ENCODE peak calls at places on chromosomes 2 and 18, in five cellular contexts. One of them, this sample, is unnamed.

GRCh38 chr2:119517433-119517832 is 6.8 kb downstream of the SCTR start:
- DNase-seq in CD8-positive, alpha-beta T cell: no peak
- DNase-seq in HFFc6: peak
- DNase-seq in dorsolateral prefrontal cortex: no peak
- DNase-seq in cardiac muscle cell: peak
- DNase-seq in this sample: peak

GRCh38 chr2:175275499-175275898 is 94.0 kb upstream of the ATP5MC3 start:
- DNase-seq in cardiac muscle cell: no peak
- DNase-seq in HFFc6: no peak
- DNase-seq in dorsolateral prefrontal cortex: no peak
- DNase-seq in CD8-positive, alpha-beta T cell: no peak
- DNase-seq in this sample: no peak

GRCh38 chr2:63058742-63059433 is 8.3 kb downstream of the OTX1 start:
- DNase-seq in CD8-positive, alpha-beta T cell: no peak
- DNase-seq in dorsolateral prefrontal cortex: no peak
- DNase-seq in cardiac muscle cell: no peak
- DNase-seq in HFFc6: no peak
- DNase-seq in this sample: no peak

GRCh38 chr2:158797963-158798700 is 3.0 kb downstream of the DAPL1 start:
- DNase-seq in dorsolateral prefrontal cortex: no peak
- DNase-seq in CD8-positive, alpha-beta T cell: no peak
- DNase-seq in HFFc6: no peak
- DNase-seq in cardiac muscle cell: peak
- DNase-seq in this sample: no peak

GRCh38 chr2:43453771-43454170 is 142.1 kb downstream of the THADA start:
- DNase-seq in cardiac muscle cell: no peak
- DNase-seq in dorsolateral prefrontal cortex: no peak
- DNase-seq in CD8-positive, alpha-beta T cell: no peak
- DNase-seq in HFFc6: no peak
- DNase-seq in this sample: no peak

GRCh38 chr18:32048507-32049091 is 30.0 kb downstream of the RNF125 start:
- DNase-seq in HFFc6: no peak
- DNase-seq in dorsolateral prefrontal cortex: no peak
- DNase-seq in CD8-positive, alpha-beta T cell: no peak
- DNase-seq in cardiac muscle cell: peak
- DNase-seq in this sample: no peak

GRCh38 chr2:3233877-3234276 is 143.7 kb downstream of the EIPR1 start:
- DNase-seq in HFFc6: no peak
- DNase-seq in cardiac muscle cell: no peak
- DNase-seq in dorsolateral prefrontal cortex: no peak
- DNase-seq in CD8-positive, alpha-beta T cell: no peak
- DNase-seq in this sample: no peak

GRCh38 chr18:51135361-51135760 is 62.1 kb downstream of the MEX3C start:
- DNase-seq in dorsolateral prefrontal cortex: no peak
- DNase-seq in HFFc6: peak
- DNase-seq in cardiac muscle cell: peak
- DNase-seq in CD8-positive, alpha-beta T cell: no peak
- DNase-seq in this sample: no peak

GRCh38 chr2:196170681-196171247 is 614 bp downstream of the STK17B start:
- DNase-seq in dorsolateral prefrontal cortex: no peak
- DNase-seq in HFFc6: peak
- DNase-seq in cardiac muscle cell: peak
- DNase-seq in CD8-positive, alpha-beta T cell: no peak
- DNase-seq in this sample: no peak

GRCh38 chr2:207161724-207162123 is 4.0 kb downstream of the KLF7 start:
- DNase-seq in CD8-positive, alpha-beta T cell: no peak
- DNase-seq in HFFc6: peak
- DNase-seq in cardiac muscle cell: peak
- DNase-seq in dorsolateral prefrontal cortex: no peak
- DNase-seq in this sample: no peak

GRCh38 chr2:149989447-149990063 is 402.0 kb upstream of the MMADHC start:
- DNase-seq in cardiac muscle cell: no peak
- DNase-seq in dorsolateral prefrontal cortex: no peak
- DNase-seq in CD8-positive, alpha-beta T cell: no peak
- DNase-seq in HFFc6: peak
- DNase-seq in this sample: no peak

GRCh38 chr2:1884933-1885580 is 140.7 kb upstream of the PXDN start:
- DNase-seq in CD8-positive, alpha-beta T cell: no peak
- DNase-seq in HFFc6: no peak
- DNase-seq in dorsolateral prefrontal cortex: no peak
- DNase-seq in cardiac muscle cell: peak
- DNase-seq in this sample: no peak

GRCh38 chr18:647304-647703 is 10.1 kb upstream of the TYMS start:
- DNase-seq in cardiac muscle cell: no peak
- DNase-seq in HFFc6: no peak
- DNase-seq in CD8-positive, alpha-beta T cell: no peak
- DNase-seq in dorsolateral prefrontal cortex: no peak
- DNase-seq in this sample: no peak

GRCh38 chr2:179991344-179991743 is 15.8 kb downstream of the CWC22 start:
- DNase-seq in dorsolateral prefrontal cortex: peak
- DNase-seq in HFFc6: no peak
- DNase-seq in cardiac muscle cell: peak
- DNase-seq in CD8-positive, alpha-beta T cell: no peak
- DNase-seq in this sample: no peak
- TF ChIP-seq CTCF in dorsolateral prefrontal cortex: no peak
- TF ChIP-seq CTCF in HFFc6: peak
- TF ChIP-seq CTCF in cardiac muscle cell: no peak
- TF ChIP-seq CTCF in CD8-positive, alpha-beta T cell: no peak
- TF ChIP-seq CTCF in this sample: no peak

GRCh38 chr2:152635635-152636298 is 81.5 kb downstream of the PRPF40A start:
- DNase-seq in CD8-positive, alpha-beta T cell: peak
- DNase-seq in cardiac muscle cell: peak
- DNase-seq in dorsolateral prefrontal cortex: peak
- DNase-seq in HFFc6: peak
- DNase-seq in this sample: peak
- TF ChIP-seq CTCF in CD8-positive, alpha-beta T cell: peak
- TF ChIP-seq CTCF in cardiac muscle cell: peak
- TF ChIP-seq CTCF in dorsolateral prefrontal cortex: peak
- TF ChIP-seq CTCF in HFFc6: peak
- TF ChIP-seq CTCF in this sample: peak

DNA sequence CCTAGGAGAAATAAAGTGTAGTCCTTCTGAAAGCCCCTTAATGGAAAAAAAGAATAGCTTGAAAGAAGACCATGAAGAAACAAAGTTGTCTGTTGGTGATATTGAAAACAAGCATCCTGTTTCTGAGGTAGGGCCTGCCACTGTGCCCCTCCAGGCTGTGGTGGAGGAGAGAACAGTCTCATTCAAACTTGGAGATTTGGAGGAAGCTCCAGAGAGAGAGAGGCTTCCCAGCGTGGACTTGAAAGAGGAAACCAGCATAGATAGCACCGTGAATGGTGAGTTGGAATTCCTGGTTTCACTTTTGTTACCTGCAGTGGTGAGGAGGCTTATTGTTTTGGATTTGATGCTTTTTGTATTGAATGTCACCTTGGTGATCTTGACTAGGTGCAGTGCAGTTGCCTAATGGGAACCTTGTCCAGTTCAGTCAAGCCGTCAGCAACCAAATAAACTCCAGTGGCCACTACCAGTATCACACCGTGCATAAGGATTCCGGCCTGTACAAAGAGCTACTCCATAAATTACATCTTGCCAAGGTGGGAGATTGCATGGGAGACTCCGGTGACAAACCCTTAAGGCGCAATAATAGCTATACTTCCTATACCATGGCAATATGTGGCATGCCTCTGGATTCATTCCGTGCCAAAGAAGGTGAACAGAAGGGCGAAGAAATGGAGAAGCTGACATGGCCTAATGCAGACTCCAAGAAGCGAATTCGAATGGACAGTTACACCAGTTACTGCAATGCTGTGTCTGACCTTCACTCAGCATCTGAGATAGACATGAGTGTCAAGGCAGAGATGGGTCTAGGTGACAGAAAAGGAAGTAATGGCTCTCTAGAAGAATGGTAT is 13.3 kb downstream of the SLC20A1 start:
- DNase-seq in CD8-positive, alpha-beta T cell: no peak
- DNase-seq in dorsolateral prefrontal cortex: no peak
- DNase-seq in cardiac muscle cell: peak
- DNase-seq in HFFc6: no peak
- DNase-seq in this sample: no peak
- TF ChIP-seq CTCF in CD8-positive, alpha-beta T cell: no peak
- TF ChIP-seq CTCF in dorsolateral prefrontal cortex: no peak
- TF ChIP-seq CTCF in cardiac muscle cell: peak
- TF ChIP-seq CTCF in HFFc6: peak
- TF ChIP-seq CTCF in this sample: no peak

DNA sequence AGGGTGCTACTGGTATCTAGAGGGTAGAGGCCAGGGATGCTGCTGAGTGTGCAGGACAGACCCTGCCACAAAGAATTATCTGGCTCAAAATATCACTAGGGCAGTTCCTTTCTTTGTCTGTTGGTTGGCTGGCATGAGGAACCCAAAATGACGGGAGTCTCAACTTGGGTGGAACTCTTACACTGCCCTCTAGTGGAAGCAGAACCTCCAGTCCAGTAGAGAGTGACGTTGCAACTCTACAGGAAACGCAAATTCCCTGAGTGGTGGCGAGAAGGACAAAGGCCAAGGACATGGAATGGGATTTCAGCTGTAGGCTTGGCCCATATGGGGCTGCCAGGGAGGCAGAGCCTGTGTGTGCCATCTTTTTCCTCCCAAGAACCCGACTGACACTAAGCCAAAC is 47.1 kb downstream of the COPS8 start:
- DNase-seq in cardiac muscle cell: no peak
- DNase-seq in CD8-positive, alpha-beta T cell: no peak
- DNase-seq in dorsolateral prefrontal cortex: no peak
- DNase-seq in HFFc6: no peak
- DNase-seq in this sample: no peak
- TF ChIP-seq CTCF in cardiac muscle cell: peak
- TF ChIP-seq CTCF in CD8-positive, alpha-beta T cell: no peak
- TF ChIP-seq CTCF in dorsolateral prefrontal cortex: no peak
- TF ChIP-seq CTCF in HFFc6: peak
- TF ChIP-seq CTCF in this sample: peak